ENCODE peak calls at places on chromosomes 4 and X, in seven cellular contexts. H is mesenteric fat pad; T is endothelial cell; M is Right ventricle myocardium inferior; Q is memory B cell; Y is natural killer cell treated with Interleukin-12 subunit alpha and Interleukin-12 subunit beta and Interleukin-15 and Interleukin-18, amount 100 ng/mL, for 72 hours; V is aorta. Z is an unnamed sample.

GRCh38 chr4:99457270-99457669 is 22.1 kb upstream of the ADH7 start:
- DNase-seq in H (no peak), T (no peak), M (no peak), Q (no peak), Y (no peak), V (no peak), Z (peak)

GRCh38 chr4:99356992-99357391 is 4.4 kb upstream of the ADH1C start:
- DNase-seq in H (no peak), T (no peak), M (no peak), Q (no peak), Y (no peak), V (no peak), Z (no peak)

GRCh38 chr4:69781458-69782418 is 21.3 kb upstream of the SULT1B1 start:
- DNase-seq in H (no peak), T (no peak), M (no peak), Q (no peak), Y (no peak), V (no peak), Z (no peak)

GRCh38 chrX:135463937-135464336 is 42.2 kb downstream of the SMIM10L2A start:
- DNase-seq in H (no peak), T (no peak), M (no peak), Q (no peak), Y (no peak), V (no peak), Z (no peak)

GRCh38 chrX:145609951-145610511 is 207.6 kb upstream of the SLITRK2 start:
- DNase-seq in H (no peak), T (no peak), M (no peak), Q (no peak), Y (no peak), V (no peak), Z (no peak)

GRCh38 chrX:2452317-2452784 is 48.4 kb downstream of the DHRSX start:
- DNase-seq in H (no peak), T (no peak), M (no peak), Q (no peak), Y (no peak), V (no peak), Z (no peak)

GRCh38 chrX:52217494-52218160 is 32.9 kb downstream of the MAGED4 start:
- DNase-seq in H (no peak), T (peak), M (no peak), Q (no peak), Y (no peak), V (no peak), Z (no peak)

GRCh38 chr4:106614446-106614845 is 245.9 kb upstream of the GIMD1 start:
- DNase-seq in H (no peak), T (no peak), M (no peak), Q (no peak), Y (no peak), V (no peak), Z (no peak)

Z was measured in SJCRH30.